ENCODE peak calls at places on chromosomes 12 and 14, in seven cellular contexts. M is mesendoderm, F is fibroblast of lung, T is cerebellar nuclear complex, I is activated T-cell treated with anti-CD3 and anti-CD28 coated beads for 48 hours, X is astrocyte, D is NCI-H2171 treated with DMSO at 0.1 percent for 48 hours. E is an unnamed sample.
A peak's percentile ranks its signal among the peaks of the same experiment; 100 is the strongest.

GRCh38 chr14:63770187-63770807 is 42.4 kb upstream of the SGPP1 start:
- DNase-seq in D (peak; percentile 24), M (peak; percentile 52), I (no peak), X (peak; percentile 39), F (peak; percentile 41), T (no peak), E (peak; percentile 57)

GRCh38 chr12:116594325-116595038 is 35.3 kb downstream of the MAP1LC3B2 start:
- DNase-seq in D (no peak), I (no peak), X (no peak), M (no peak), T (no peak), F (no peak), E (no peak)

GRCh38 chr12:79590751-79591150 is 100.0 kb downstream of the PAWR start:
- DNase-seq in T (no peak), I (no peak), X (no peak), M (no peak), D (no peak), F (no peak), E (no peak)

GRCh38 chr12:93883436-93884154 is 206.4 kb downstream of the CRADD start:
- DNase-seq in T (no peak), D (no peak), M (no peak), F (peak; percentile 89), I (no peak), X (peak; percentile 84), E (peak; percentile 91)

GRCh38 chr12:586318-587071 is 76.8 kb downstream of the NINJ2 start:
- DNase-seq in T (no peak), F (no peak), M (no peak), I (no peak), D (no peak), X (no peak), E (no peak)

GRCh38 chr14:67690011-67690410 is 5.6 kb downstream of the RDH11 start:
- DNase-seq in F (no peak), X (no peak), M (no peak), D (no peak), I (no peak), T (no peak), E (no peak)

GRCh38 chr12:58804749-58805148 is 115.6 kb downstream of the LRIG3 start:
- DNase-seq in F (no peak), D (peak; percentile 5), X (no peak), M (peak; percentile 31), I (no peak), T (no peak), E (no peak)

GRCh38 chr12:42564540-42564939 is 25.0 kb downstream of the PRICKLE1 start:
- DNase-seq in F (peak; percentile 80), M (no peak), D (no peak), T (no peak), I (no peak), X (peak; percentile 73), E (peak; percentile 81)

GRCh38 chr12:131882804-131883520 is 11.5 kb upstream of the ULK1 start:
- DNase-seq in I (no peak), F (no peak), M (peak; percentile 81), T (no peak), X (no peak), D (no peak), E (peak; percentile 23)

GRCh38 chr12:47940773-47941474 is 22.5 kb upstream of the TMEM106C start:
- DNase-seq in T (no peak), D (no peak), I (no peak), F (no peak), M (no peak), X (no peak), E (no peak)

GRCh38 chr14:68297871-68298468 is 478.4 kb downstream of the RAD51B start:
- DNase-seq in F (peak; percentile 35), X (no peak), I (no peak), D (no peak), T (no peak), M (peak; percentile 81), E (peak; percentile 27)

GRCh38 chr14:22918519-22918808 is 485 bp downstream of the RBM23 start:
- DNase-seq in I (no peak), X (no peak), D (no peak), F (peak; percentile 25), M (no peak), T (no peak), E (no peak)

GRCh38 chr12:33588725-33589405 is 149.2 kb upstream of the SYT10 start:
- DNase-seq in M (peak; percentile 33), T (no peak), I (no peak), D (peak; percentile 70), F (no peak), X (no peak), E (no peak)

GRCh38 chr12:117587646-117588287 is 226.3 kb upstream of the NOS1 start:
- DNase-seq in F (peak; percentile 9), D (peak; percentile 66), X (no peak), M (peak; percentile 58), I (peak; percentile 35), T (no peak), E (peak; percentile 31)

GRCh38 chr14:78863143-78863542 is 693.0 kb downstream of the NRXN3 start:
- DNase-seq in D (no peak), X (peak; percentile 13), T (no peak), F (peak; percentile 32), I (no peak), M (peak; percentile 69), E (peak; percentile 47)

GRCh38 chr12:109731231-109731731 is 17.7 kb downstream of the FAM222A start:
- DNase-seq in F (no peak), X (no peak), T (no peak), M (no peak), D (no peak), I (no peak), E (no peak)

GRCh38 chr14:75334191-75335051 is 55.8 kb downstream of the FOS start:
- DNase-seq in X (no peak), M (no peak), T (no peak), I (peak; percentile 15), D (no peak), F (no peak), E (no peak)

GRCh38 chr14:93054876-93055275 is 60.8 kb downstream of the ITPK1 start:
- DNase-seq in M (no peak), X (no peak), T (no peak), I (no peak), F (no peak), D (no peak), E (no peak)

GRCh38 chr14:58566979-58567378 is 70.8 kb upstream of the DACT1 start:
- DNase-seq in D (no peak), M (no peak), X (no peak), F (no peak), I (no peak), T (no peak), E (no peak)

E was measured in EL.